ENCODE peak calls at places on chromosomes 4 and X, in eight cellular contexts. D is suprapubic skin, M is pancreas, F is PC-9, I is left ventricle myocardium inferior, Z is heart right ventricle, J is ovary, Q is heart left ventricle. L is an unnamed sample.

GRCh38 chr4:878796-879729 is 53.1 kb downstream of the GAK start:
- DNase-seq in D (no peak), M (no peak), F (no peak), I (no peak), Z (no peak), J (no peak), Q (no peak), L (no peak)

GRCh38 chr4:98510757-98511517 is 147.5 kb downstream of the TSPAN5 start:
- DNase-seq in D (no peak), M (no peak), F (no peak), I (no peak), Z (no peak), J (no peak), Q (no peak), L (no peak)

GRCh38 chrX:40154853-40155616 is 57.3 kb upstream of the BCOR start:
- DNase-seq in D (no peak), M (peak; percentile 59), F (no peak), I (peak; percentile 75), Z (peak; percentile 81), J (peak; percentile 83), Q (peak; percentile 87), L (peak; percentile 61)

GRCh38 chrX:107448625-107449468 is 605 bp upstream of the FRMPD3 start:
- DNase-seq in D (no peak), M (no peak), F (no peak), I (no peak), Z (no peak), J (peak; percentile 46), Q (no peak), L (no peak)

GRCh38 chr4:64405761-64406160 is 3.5 kb downstream of the TECRL start:
- DNase-seq in D (no peak), M (no peak), F (no peak), I (no peak), Z (no peak), J (no peak), Q (no peak), L (no peak)

GRCh38 chrX:1534321-1535168 is 2.4 kb downstream of the P2RY8 start:
- DNase-seq in D (peak; percentile 25), M (no peak), F (no peak), I (no peak), Z (no peak), J (no peak), Q (no peak), L (no peak)

GRCh38 chr4:141576585-141577110 is 59.7 kb upstream of the IL15 start:
- DNase-seq in D (no peak), M (no peak), F (no peak), I (no peak), Z (no peak), J (no peak), Q (no peak), L (no peak)

GRCh38 chrX:23012162-23012561 is 12.4 kb downstream of the DDX53 start:
- DNase-seq in D (no peak), M (no peak), F (no peak), I (no peak), Z (no peak), J (no peak), Q (no peak), L (no peak)

GRCh38 chr4:6955261-6955911 is 45.8 kb downstream of the TBC1D14 start:
- DNase-seq in D (peak; percentile 49), M (peak; percentile 48), F (peak; percentile 81), I (no peak), Z (no peak), J (no peak), Q (no peak), L (peak; percentile 28)

GRCh38 chr4:183241322-183241640 is 78.8 kb downstream of the CLDN22 start:
- DNase-seq in D (no peak), M (no peak), F (peak; percentile 51), I (no peak), Z (no peak), J (no peak), Q (no peak), L (no peak)

GRCh38 chrX:2578864-2579263 is 78.1 kb upstream of the DHRSX start:
- DNase-seq in D (no peak), M (no peak), F (no peak), I (no peak), Z (no peak), J (no peak), Q (no peak), L (no peak)

GRCh38 chrX:2576793-2577192 is 76.0 kb upstream of the DHRSX start:
- DNase-seq in D (no peak), M (no peak), F (no peak), I (no peak), Z (no peak), J (no peak), Q (no peak), L (no peak)

GRCh38 chrX:2574271-2574670 is 73.5 kb upstream of the DHRSX start:
- DNase-seq in D (no peak), M (no peak), F (no peak), I (no peak), Z (no peak), J (no peak), Q (no peak), L (no peak)

GRCh38 chrX:2581296-2581695 is 80.5 kb upstream of the DHRSX start:
- DNase-seq in D (no peak), M (no peak), F (no peak), I (no peak), Z (no peak), J (no peak), Q (no peak), L (no peak)

GRCh38 chrX:2577844-2578444 is 77.2 kb upstream of the DHRSX start:
- DNase-seq in D (no peak), M (no peak), F (no peak), I (no peak), Z (no peak), J (no peak), Q (no peak), L (no peak)
- H3K27ac ChIP-seq in D (no peak overlapping the region), M (no peak overlapping the region), F (no peak overlapping the region), I (no peak overlapping the region), Z (no peak overlapping the region), J (no peak overlapping the region), Q (no peak overlapping the region), L (no peak overlapping the region)

GRCh38 chr4:156321203-156321602 is 367.5 kb upstream of the CTSO start:
- DNase-seq in D (no peak), M (no peak), F (peak; percentile 3), I (no peak), Z (no peak), J (no peak), Q (no peak), L (no peak)
- TF ChIP-seq CTCF in D (no peak), M (no peak), F (no peak), I (no peak), Z (no peak), J (no peak), Q (no peak), L (no peak)

GRCh38 chr4:89305028-89305427 is 2.6 kb downstream of the GPRIN3 start:
- DNase-seq in D (no peak), M (no peak), F (no peak), I (no peak), Z (no peak), J (no peak), Q (no peak), L (peak; percentile 43)
- H3K27ac ChIP-seq in D (no peak overlapping the region), M (peak overlapping the region; percentile 82), F (no peak overlapping the region), I (peak overlapping the region; percentile 85), Z (no peak overlapping the region), J (no peak overlapping the region), Q (peak overlapping the region; percentile 73), L (peak overlapping the region; percentile 71)

DNA sequence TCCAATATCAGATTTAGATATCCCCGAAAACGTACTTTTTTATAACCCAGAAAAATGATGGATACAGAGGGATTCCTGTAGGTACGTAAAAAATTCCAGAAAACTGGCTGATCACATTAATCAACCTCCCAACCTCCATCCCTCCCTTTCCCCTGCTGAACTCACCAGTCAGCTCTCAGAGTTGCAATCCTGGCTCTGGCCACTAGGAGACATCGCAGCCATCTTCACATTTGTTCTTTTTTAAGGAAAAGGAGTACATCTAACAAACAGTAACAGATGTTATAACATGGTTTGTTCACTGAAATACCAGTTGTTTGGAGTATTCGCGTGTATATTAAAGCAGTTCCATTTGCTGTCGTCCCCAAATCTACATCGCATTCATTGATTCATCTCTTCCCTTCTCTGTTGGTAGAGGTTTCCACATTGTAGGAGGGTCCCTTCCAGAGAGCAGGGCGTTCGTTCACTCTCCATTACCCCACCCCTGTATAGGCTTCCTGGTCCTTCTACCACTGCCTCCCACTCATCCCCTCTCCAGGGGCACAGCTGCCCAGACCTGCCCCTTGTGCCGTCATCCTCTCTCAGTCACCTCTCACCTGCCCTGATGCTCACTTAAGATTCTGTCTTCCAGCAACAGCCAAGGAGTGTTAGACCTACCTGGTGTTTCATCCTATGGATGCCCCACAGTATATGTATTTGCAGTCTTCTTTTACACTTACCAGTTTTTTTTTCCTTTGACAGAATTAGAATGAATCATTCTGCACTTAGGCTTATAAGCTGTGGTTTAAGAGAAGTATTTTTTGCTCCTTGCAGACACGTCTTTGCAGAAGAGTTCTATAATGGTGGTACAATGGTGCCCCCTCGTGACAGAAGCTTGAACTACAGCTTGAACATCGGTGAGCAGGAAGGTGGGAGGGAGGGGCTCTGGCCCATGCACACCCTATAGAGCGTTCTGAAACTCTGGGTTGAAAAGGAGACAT is 36.8 kb upstream of the RAB40AL start:
- DNase-seq in D (peak; percentile 64), M (peak; percentile 27), F (peak; percentile 55), I (peak; percentile 19), Z (peak; percentile 30), J (peak; percentile 51), Q (peak; percentile 53), L (peak; percentile 62)
- TF ChIP-seq CTCF in D (peak; percentile 17), M (peak; percentile 53), F (peak; percentile 61), I (peak; percentile 65), Z (peak; percentile 77), J (no peak), Q (peak; percentile 48), L (peak; percentile 59)